ENCODE peak calls at places on chromosomes 12 and 14, in six cellular contexts. One of them, this sample, is unnamed.

GRCh38 chr12:54379401-54380201 is 4.9 kb downstream of the ZNF385A start:
- DNase-seq in A549: peak; percentile 92
- DNase-seq in SK-N-SH: peak; percentile 96
- DNase-seq in Panc1: peak; percentile 73
- DNase-seq in HCT116: peak; percentile 74
- DNase-seq in HepG2: peak; percentile 79
- DNase-seq in this sample: peak; percentile 75

GRCh38 chr12:11723993-11724392 is 74.5 kb downstream of the ETV6 start:
- DNase-seq in A549: no peak
- DNase-seq in SK-N-SH: no peak
- DNase-seq in Panc1: no peak
- DNase-seq in HCT116: no peak
- DNase-seq in HepG2: no peak
- DNase-seq in this sample: peak; percentile 52

GRCh38 chr12:110907583-110907982 is 12.8 kb downstream of the MYL2 start:
- DNase-seq in A549: no peak
- DNase-seq in SK-N-SH: no peak
- DNase-seq in Panc1: no peak
- DNase-seq in HCT116: no peak
- DNase-seq in HepG2: no peak
- DNase-seq in this sample: no peak

GRCh38 chr12:123839826-123840225 is 77.7 kb downstream of the DNAH10 start:
- DNase-seq in A549: no peak
- DNase-seq in SK-N-SH: peak; percentile 80
- DNase-seq in Panc1: no peak
- DNase-seq in HCT116: no peak
- DNase-seq in HepG2: peak; percentile 43
- DNase-seq in this sample: no peak

GRCh38 chr12:62730649-62731377 is 204.1 kb downstream of the PPM1H start:
- DNase-seq in A549: peak; percentile 79
- DNase-seq in SK-N-SH: no peak
- DNase-seq in Panc1: no peak
- DNase-seq in HCT116: no peak
- DNase-seq in HepG2: no peak
- DNase-seq in this sample: peak; percentile 41

GRCh38 chr12:123319826-123320225 is 44.8 kb downstream of the SBNO1 start:
- DNase-seq in A549: no peak
- DNase-seq in SK-N-SH: no peak
- DNase-seq in Panc1: no peak
- DNase-seq in HCT116: no peak
- DNase-seq in HepG2: no peak
- DNase-seq in this sample: no peak

GRCh38 chr14:34649344-34649743 is 19.4 kb upstream of the SNX6 start:
- DNase-seq in A549: peak; percentile 25
- DNase-seq in SK-N-SH: no peak
- DNase-seq in Panc1: no peak
- DNase-seq in HCT116: no peak
- DNase-seq in HepG2: no peak
- DNase-seq in this sample: no peak

GRCh38 chr12:3743803-3744202 is 9.1 kb downstream of the CRACR2A start:
- DNase-seq in A549: no peak
- DNase-seq in SK-N-SH: no peak
- DNase-seq in Panc1: no peak
- DNase-seq in HCT116: no peak
- DNase-seq in HepG2: no peak
- DNase-seq in this sample: no peak

GRCh38 chr12:28223853-28224252 is 33.6 kb downstream of the CCDC91 start:
- DNase-seq in A549: no peak
- DNase-seq in SK-N-SH: no peak
- DNase-seq in Panc1: no peak
- DNase-seq in HCT116: no peak
- DNase-seq in HepG2: no peak
- DNase-seq in this sample: no peak

GRCh38 chr12:87136330-87136976 is 880.3 kb upstream of the MGAT4C start:
- DNase-seq in A549: peak; percentile 18
- DNase-seq in SK-N-SH: no peak
- DNase-seq in Panc1: no peak
- DNase-seq in HCT116: no peak
- DNase-seq in HepG2: no peak
- DNase-seq in this sample: no peak

GRCh38 chr12:69421548-69421947 is 48.6 kb upstream of the FRS2 start:
- DNase-seq in A549: no peak
- DNase-seq in SK-N-SH: no peak
- DNase-seq in Panc1: no peak
- DNase-seq in HCT116: no peak
- DNase-seq in HepG2: no peak
- DNase-seq in this sample: no peak

GRCh38 chr14:92998957-92999356 is 76.0 kb downstream of the CHGA start:
- DNase-seq in A549: no peak
- DNase-seq in SK-N-SH: no peak
- DNase-seq in Panc1: no peak
- DNase-seq in HCT116: no peak
- DNase-seq in HepG2: no peak
- DNase-seq in this sample: no peak

GRCh38 chr12:19643635-19644034 is 204.3 kb downstream of the AEBP2 start:
- DNase-seq in A549: peak; percentile 69
- DNase-seq in SK-N-SH: peak; percentile 56
- DNase-seq in Panc1: no peak
- DNase-seq in HCT116: peak; percentile 39
- DNase-seq in HepG2: peak; percentile 5
- DNase-seq in this sample: no peak

GRCh38 chr12:19645823-19646222 is 206.5 kb downstream of the AEBP2 start:
- DNase-seq in A549: no peak
- DNase-seq in SK-N-SH: no peak
- DNase-seq in Panc1: no peak
- DNase-seq in HCT116: no peak
- DNase-seq in HepG2: no peak
- DNase-seq in this sample: no peak

GRCh38 chr12:19639781-19640180 is 200.5 kb downstream of the AEBP2 start:
- DNase-seq in A549: no peak
- DNase-seq in SK-N-SH: no peak
- DNase-seq in Panc1: no peak
- DNase-seq in HCT116: no peak
- DNase-seq in HepG2: no peak
- DNase-seq in this sample: no peak

GRCh38 chr12:19641235-19642080 is 202.2 kb downstream of the AEBP2 start:
- DNase-seq in A549: no peak
- DNase-seq in SK-N-SH: no peak
- DNase-seq in Panc1: no peak
- DNase-seq in HCT116: no peak
- DNase-seq in HepG2: no peak
- DNase-seq in this sample: no peak

GRCh38 chr12:19642305-19642704 is 203.0 kb downstream of the AEBP2 start:
- DNase-seq in A549: no peak
- DNase-seq in SK-N-SH: no peak
- DNase-seq in Panc1: no peak
- DNase-seq in HCT116: no peak
- DNase-seq in HepG2: no peak
- DNase-seq in this sample: no peak
- TF ChIP-seq REST in A549: no peak
- TF ChIP-seq REST in SK-N-SH: no peak
- TF ChIP-seq REST in Panc1: no peak
- TF ChIP-seq REST in HCT116: no peak
- TF ChIP-seq REST in HepG2: no peak
- TF ChIP-seq REST in this sample: no peak

GRCh38 chr12:56247923-56248322 is 10.3 kb downstream of the ANKRD52 start:
- DNase-seq in A549: no peak
- DNase-seq in SK-N-SH: no peak
- DNase-seq in Panc1: no peak
- DNase-seq in HCT116: no peak
- DNase-seq in HepG2: no peak
- DNase-seq in this sample: no peak

GRCh38 chr12:56243731-56244181 is 13.9 kb downstream of the SLC39A5 start:
- DNase-seq in A549: no peak
- DNase-seq in SK-N-SH: peak; percentile 69
- DNase-seq in Panc1: no peak
- DNase-seq in HCT116: no peak
- DNase-seq in HepG2: peak; percentile 41
- DNase-seq in this sample: no peak

GRCh38 chr12:56244494-56244893 is 13.7 kb downstream of the ANKRD52 start:
- DNase-seq in A549: no peak
- DNase-seq in SK-N-SH: no peak
- DNase-seq in Panc1: no peak
- DNase-seq in HCT116: no peak
- DNase-seq in HepG2: no peak
- DNase-seq in this sample: no peak

GRCh38 chr12:56252649-56253048 is 5.5 kb downstream of the ANKRD52 start:
- DNase-seq in A549: no peak
- DNase-seq in SK-N-SH: no peak
- DNase-seq in Panc1: no peak
- DNase-seq in HCT116: no peak
- DNase-seq in HepG2: no peak
- DNase-seq in this sample: no peak

DNA sequence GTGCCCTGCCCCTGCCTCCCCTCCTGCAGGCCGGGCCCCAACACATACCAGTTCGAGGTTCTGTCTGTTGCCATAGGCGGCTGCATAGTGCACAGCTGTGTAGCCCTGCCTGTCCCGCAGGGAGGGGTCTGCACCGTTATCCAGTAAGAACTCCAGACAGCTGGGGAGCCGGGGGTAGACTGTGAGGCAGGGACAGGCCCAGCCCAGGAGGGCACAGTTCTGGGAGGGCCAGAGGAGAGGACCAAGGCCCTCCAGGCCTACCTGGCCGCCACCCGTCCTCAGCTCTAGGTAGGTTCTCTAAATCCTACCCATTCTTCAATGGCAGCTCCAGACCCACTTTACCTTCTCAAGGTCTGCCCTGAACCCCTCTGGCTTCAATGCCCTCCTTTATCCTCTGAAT is 9.5 kb downstream of the ANKRD52 start:
- DNase-seq in A549: no peak
- DNase-seq in SK-N-SH: no peak
- DNase-seq in Panc1: no peak
- DNase-seq in HCT116: no peak
- DNase-seq in HepG2: no peak
- DNase-seq in this sample: no peak
- TF ChIP-seq REST in A549: no peak
- TF ChIP-seq REST in SK-N-SH: no peak
- TF ChIP-seq REST in Panc1: no peak
- TF ChIP-seq REST in HCT116: no peak
- TF ChIP-seq REST in HepG2: no peak
- TF ChIP-seq REST in this sample: no peak

DNA sequence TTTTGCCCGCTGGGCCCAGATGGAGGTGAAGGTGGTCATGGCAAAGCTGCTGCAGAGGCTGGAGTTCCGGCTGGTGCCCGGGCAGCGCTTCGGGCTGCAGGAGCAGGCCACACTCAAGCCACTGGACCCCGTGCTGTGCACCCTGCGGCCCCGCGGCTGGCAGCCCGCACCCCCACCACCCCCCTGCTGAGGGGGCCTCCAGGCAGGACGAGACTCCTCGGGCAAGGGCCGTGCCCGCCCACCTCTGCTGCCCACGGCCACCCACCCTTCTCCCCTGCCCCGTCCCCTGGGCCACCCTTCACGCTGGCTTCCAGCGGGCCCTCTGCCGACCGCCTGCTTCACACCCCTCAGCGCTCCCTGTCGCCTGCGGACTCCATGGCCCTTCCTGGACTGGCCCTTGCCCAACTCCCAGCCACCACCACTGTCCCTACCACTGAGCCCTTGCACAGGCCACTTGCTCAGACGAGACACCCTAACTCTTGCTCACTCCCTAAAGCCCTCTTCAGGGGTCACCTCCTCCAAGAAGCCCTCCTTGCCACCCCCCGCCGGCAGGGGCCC is 42.5 kb downstream of the CYP46A1 start:
- DNase-seq in A549: no peak
- DNase-seq in SK-N-SH: no peak
- DNase-seq in Panc1: no peak
- DNase-seq in HCT116: no peak
- DNase-seq in HepG2: no peak
- DNase-seq in this sample: no peak
- TF ChIP-seq REST in A549: no peak
- TF ChIP-seq REST in SK-N-SH: no peak
- TF ChIP-seq REST in Panc1: no peak
- TF ChIP-seq REST in HCT116: no peak
- TF ChIP-seq REST in HepG2: no peak
- TF ChIP-seq REST in this sample: no peak

GRCh38 chr12:94644622-94645021 is 5.7 kb downstream of the TMCC3 start:
- DNase-seq in A549: no peak
- DNase-seq in SK-N-SH: no peak
- DNase-seq in Panc1: no peak
- DNase-seq in HCT116: no peak
- DNase-seq in HepG2: no peak
- DNase-seq in this sample: no peak
- TF ChIP-seq REST in A549: no peak
- TF ChIP-seq REST in SK-N-SH: no peak
- TF ChIP-seq REST in Panc1: no peak
- TF ChIP-seq REST in HCT116: no peak
- TF ChIP-seq REST in HepG2: no peak
- TF ChIP-seq REST in this sample: no peak

This sample was measured in HL-60.